ENCODE peak calls at places on chromosomes 7 and 10, in four cellular contexts. One of them, this sample, is unnamed.
A peak's percentile ranks its signal among the peaks of the same experiment; 100 is the strongest.

GRCh38 chr10:84543948-84544347 is 215.6 kb downstream of the CCSER2 start:
- DNase-seq in HepG2: peak; percentile 25
- DNase-seq in K562: no peak
- DNase-seq in HCT116: no peak
- DNase-seq in this sample: no peak

GRCh38 chr7:332646-333398 is 42.9 kb downstream of the FOXL3 start:
- DNase-seq in K562: peak; percentile 87
- DNase-seq in HepG2: peak; percentile 60
- DNase-seq in HCT116: peak; percentile 51
- DNase-seq in this sample: peak; percentile 81

GRCh38 chr10:14507156-14507555 is 176.4 kb upstream of the FRMD4A start:
- DNase-seq in K562: no peak
- DNase-seq in HCT116: no peak
- DNase-seq in HepG2: no peak
- DNase-seq in this sample: no peak

GRCh38 chr7:134891262-134892001 is 94.9 kb upstream of the AGBL3 start:
- DNase-seq in HepG2: peak; percentile 98
- DNase-seq in K562: no peak
- DNase-seq in HCT116: peak; percentile 94
- DNase-seq in this sample: peak; percentile 15

GRCh38 chr7:18667466-18667865 is 171.9 kb downstream of the HDAC9 start:
- DNase-seq in HCT116: peak; percentile 63
- DNase-seq in HepG2: peak; percentile 25
- DNase-seq in K562: no peak
- DNase-seq in this sample: peak; percentile 13

GRCh38 chr10:96125142-96125515 is 5.0 kb upstream of the ZNF518A start:
- DNase-seq in K562: peak; percentile 13
- DNase-seq in HepG2: peak; percentile 48
- DNase-seq in HCT116: no peak
- DNase-seq in this sample: no peak

GRCh38 chr10:92598321-92598720 is 5.4 kb downstream of the KIF11 start:
- DNase-seq in HepG2: no peak
- DNase-seq in K562: no peak
- DNase-seq in HCT116: no peak
- DNase-seq in this sample: no peak

GRCh38 chr10:102650655-102651454 is 6.6 kb downstream of the TRIM8 start:
- DNase-seq in HCT116: no peak
- DNase-seq in K562: no peak
- DNase-seq in HepG2: no peak
- DNase-seq in this sample: no peak

GRCh38 chr7:91953618-91954017 is 13.0 kb downstream of the AKAP9 start:
- DNase-seq in HCT116: no peak
- DNase-seq in K562: peak; percentile 43
- DNase-seq in HepG2: peak; percentile 10
- DNase-seq in this sample: no peak

GRCh38 chr10:26556756-26557640 is 118.9 kb downstream of the APBB1IP start:
- DNase-seq in HCT116: peak; percentile 50
- DNase-seq in K562: peak; percentile 56
- DNase-seq in HepG2: peak; percentile 34
- DNase-seq in this sample: no peak

GRCh38 chr10:102234866-102235597 is 6.3 kb downstream of the PITX3 start:
- DNase-seq in HCT116: no peak
- DNase-seq in K562: no peak
- DNase-seq in HepG2: no peak
- DNase-seq in this sample: no peak

GRCh38 chr7:133315332-133316040 is 62.6 kb downstream of the EXOC4 start:
- DNase-seq in HCT116: no peak
- DNase-seq in K562: no peak
- DNase-seq in HepG2: no peak
- DNase-seq in this sample: no peak

GRCh38 chr10:5581670-5582566 is 57.2 kb downstream of the CALML3 start:
- DNase-seq in K562: no peak
- DNase-seq in HepG2: no peak
- DNase-seq in HCT116: no peak
- DNase-seq in this sample: no peak

GRCh38 chr7:2242541-2243482 is 786 bp downstream of the NUDT1 start:
- DNase-seq in K562: peak; percentile 59
- DNase-seq in HepG2: peak; percentile 26
- DNase-seq in HCT116: no peak
- DNase-seq in this sample: no peak

GRCh38 chr7:150567168-150567567 is at the start of gene GIMAP4:
- DNase-seq in K562: no peak
- DNase-seq in HepG2: no peak
- DNase-seq in HCT116: no peak
- DNase-seq in this sample: no peak

GRCh38 chr7:45689011-45689796 is 115.0 kb downstream of the ADCY1 start:
- DNase-seq in K562: no peak
- DNase-seq in HCT116: no peak
- DNase-seq in HepG2: peak; percentile 24
- DNase-seq in this sample: no peak

GRCh38 chr7:102393467-102393866 is 2.7 kb upstream of the PRKRIP1 start:
- DNase-seq in K562: no peak
- DNase-seq in HepG2: no peak
- DNase-seq in HCT116: no peak
- DNase-seq in this sample: no peak

GRCh38 chr7:41834805-41835694 is 132.2 kb upstream of the INHBA start:
- DNase-seq in HepG2: no peak
- DNase-seq in HCT116: no peak
- DNase-seq in K562: no peak
- DNase-seq in this sample: no peak

GRCh38 chr10:20100157-20100556 is 283.9 kb downstream of the PLXDC2 start:
- DNase-seq in HCT116: no peak
- DNase-seq in HepG2: no peak
- DNase-seq in K562: no peak
- DNase-seq in this sample: no peak

GRCh38 chr10:47062801-47063200 is 151.6 kb downstream of the PTPN20 start:
- DNase-seq in K562: no peak
- DNase-seq in HCT116: no peak
- DNase-seq in HepG2: no peak
- DNase-seq in this sample: no peak

GRCh38 chr7:5470721-5471311 is 47.2 kb upstream of the TNRC18 start:
- DNase-seq in HCT116: no peak
- DNase-seq in K562: no peak
- DNase-seq in HepG2: no peak
- DNase-seq in this sample: no peak

GRCh38 chr7:2661096-2661449 is 26.9 kb upstream of the AMZ1 start:
- DNase-seq in K562: no peak
- DNase-seq in HepG2: no peak
- DNase-seq in HCT116: no peak
- DNase-seq in this sample: no peak

GRCh38 chr7:44477063-44477830 is 13.2 kb downstream of the NUDCD3 start:
- DNase-seq in HCT116: peak; percentile 40
- DNase-seq in HepG2: peak; percentile 71
- DNase-seq in K562: peak; percentile 70
- DNase-seq in this sample: peak; percentile 80

GRCh38 chr10:75399461-75400162 is 2.0 kb downstream of the ZNF503 start:
- DNase-seq in K562: peak; percentile 70
- DNase-seq in HCT116: no peak
- DNase-seq in HepG2: peak; percentile 36
- DNase-seq in this sample: no peak

GRCh38 chr10:68419376-68419775 is 12.3 kb upstream of the RUFY2 start:
- DNase-seq in K562: no peak
- DNase-seq in HepG2: no peak
- DNase-seq in HCT116: no peak
- DNase-seq in this sample: no peak

GRCh38 chr7:84532196-84532595 is 337.6 kb upstream of the SEMA3A start:
- DNase-seq in HCT116: no peak
- DNase-seq in K562: no peak
- DNase-seq in HepG2: no peak
- DNase-seq in this sample: no peak

GRCh38 chr7:106957766-106958165 is 86.7 kb upstream of the PRKAR2B start:
- DNase-seq in K562: no peak
- DNase-seq in HCT116: no peak
- DNase-seq in HepG2: no peak
- DNase-seq in this sample: no peak

GRCh38 chr10:128206676-128207075 is 80.5 kb upstream of the MKI67 start:
- DNase-seq in HCT116: no peak
- DNase-seq in K562: no peak
- DNase-seq in HepG2: no peak
- DNase-seq in this sample: no peak

GRCh38 chr10:128209862-128210214 is 83.6 kb upstream of the MKI67 start:
- DNase-seq in K562: no peak
- DNase-seq in HepG2: no peak
- DNase-seq in HCT116: no peak
- DNase-seq in this sample: no peak

GRCh38 chr10:128210215-128211063 is 84.2 kb upstream of the MKI67 start:
- DNase-seq in K562: peak; percentile 76
- DNase-seq in HepG2: peak; percentile 34
- DNase-seq in HCT116: peak; percentile 32
- DNase-seq in this sample: no peak

GRCh38 chr10:128211953-128212727 is 85.9 kb upstream of the MKI67 start:
- DNase-seq in HepG2: peak; percentile 48
- DNase-seq in HCT116: peak; percentile 75
- DNase-seq in K562: peak; percentile 89
- DNase-seq in this sample: peak; percentile 67

GRCh38 chr10:128211064-128211504 is 84.9 kb upstream of the MKI67 start:
- DNase-seq in HCT116: no peak
- DNase-seq in K562: no peak
- DNase-seq in HepG2: no peak
- DNase-seq in this sample: no peak
- H3K4me3 ChIP-seq in HCT116: peak overlapping the region; percentile 65
- H3K4me3 ChIP-seq in K562: no peak overlapping the region
- H3K4me3 ChIP-seq in HepG2: no peak overlapping the region
- H3K4me3 ChIP-seq in this sample: peak overlapping the region; percentile 71

DNA sequence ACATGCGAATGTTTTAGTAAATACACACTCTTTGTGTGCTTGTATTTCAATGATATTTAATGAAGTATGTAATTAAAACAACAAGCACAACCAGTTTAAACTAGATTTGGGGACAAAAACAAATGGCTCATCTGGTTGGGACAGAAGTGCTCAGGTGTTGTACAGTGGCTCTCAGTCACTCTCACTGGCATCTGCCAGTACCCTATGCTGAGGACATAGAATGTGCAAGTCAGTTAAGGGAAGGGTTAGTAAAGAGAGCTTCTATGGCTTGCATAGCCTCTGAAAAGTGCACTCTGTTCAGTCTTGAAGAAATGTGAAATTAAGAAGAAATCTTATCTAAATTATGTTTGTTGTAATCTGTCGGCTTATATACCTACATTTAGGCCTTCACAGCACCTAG is 183.0 kb downstream of the LRRC4 start:
- DNase-seq in HCT116: no peak
- DNase-seq in HepG2: no peak
- DNase-seq in K562: no peak
- DNase-seq in this sample: no peak
- H3K36me3 ChIP-seq in HCT116: no peaks in the 10 kb centered on the region
- H3K36me3 ChIP-seq in HepG2: peaks cover 13% of the 10 kb centered on the region
- H3K36me3 ChIP-seq in K562: peaks cover 73% of the 10 kb centered on the region
- H3K36me3 ChIP-seq in this sample: peaks cover 29% of the 10 kb centered on the region

DNA sequence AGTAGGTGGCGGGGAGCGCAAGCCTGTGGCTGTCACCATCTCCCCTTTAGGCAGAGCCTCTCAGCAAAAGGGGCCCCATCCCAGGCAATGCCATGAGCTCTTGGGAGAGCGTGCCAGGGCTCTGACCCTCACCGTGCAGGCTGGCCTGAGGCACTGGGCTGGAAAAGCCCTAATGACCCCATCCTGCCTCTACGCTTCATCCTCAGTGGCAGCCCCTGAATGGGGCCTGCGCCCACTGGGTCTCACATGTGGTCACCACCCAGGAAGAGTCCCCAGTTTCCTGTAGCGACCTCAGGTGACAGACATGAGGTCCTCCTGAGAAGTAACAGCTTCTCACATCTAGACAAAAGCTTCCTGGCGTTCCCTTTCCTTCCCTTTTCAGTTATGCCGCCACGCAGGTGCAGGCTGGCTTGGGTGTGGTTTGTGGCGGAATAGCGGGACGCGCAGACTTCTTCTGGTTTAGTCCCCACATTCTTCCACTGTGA is 59.2 kb downstream of the CLEC2L start:
- DNase-seq in HCT116: no peak
- DNase-seq in K562: no peak
- DNase-seq in HepG2: no peak
- DNase-seq in this sample: no peak
- TF ChIP-seq ZNF274 in HCT116: no peak
- TF ChIP-seq ZNF274 in K562: no peak
- TF ChIP-seq ZNF274 in HepG2: no peak
- TF ChIP-seq ZNF274 in this sample: no peak

DNA sequence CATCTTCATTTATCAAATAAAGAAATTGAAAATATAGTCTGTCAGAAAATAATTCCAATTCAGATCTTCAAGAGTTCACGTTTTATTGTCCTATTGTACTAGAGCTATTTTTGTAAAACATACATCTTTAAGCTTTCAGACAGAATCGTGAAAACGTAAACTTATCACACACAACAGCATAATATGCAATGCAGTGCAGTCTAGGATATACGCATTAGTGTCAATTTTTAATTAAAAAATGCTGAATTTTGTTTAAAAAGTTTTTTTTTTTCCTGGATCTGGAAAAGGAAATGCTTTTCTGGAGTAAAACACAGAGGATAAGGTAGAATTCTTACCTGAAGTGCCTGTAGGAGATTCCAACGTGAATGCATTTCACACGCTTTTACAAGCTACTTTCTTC is 458.2 kb upstream of the KLF6 start:
- DNase-seq in K562: no peak
- DNase-seq in HCT116: no peak
- DNase-seq in HepG2: no peak
- DNase-seq in this sample: no peak
- H3K4me3 ChIP-seq in K562: no peak overlapping the region
- H3K4me3 ChIP-seq in HCT116: peak overlapping the region; percentile 40
- H3K4me3 ChIP-seq in HepG2: no peak overlapping the region
- H3K4me3 ChIP-seq in this sample: no peak overlapping the region

GRCh38 chr7:27746978-27747377 is 7.0 kb downstream of the TAX1BP1 start:
- DNase-seq in K562: no peak
- DNase-seq in HCT116: no peak
- DNase-seq in HepG2: no peak
- DNase-seq in this sample: no peak

GRCh38 chr7:27753863-27754262 is 13.9 kb downstream of the TAX1BP1 start:
- DNase-seq in HepG2: no peak
- DNase-seq in K562: no peak
- DNase-seq in HCT116: no peak
- DNase-seq in this sample: no peak

GRCh38 chr7:27751888-27752660 is 12.1 kb downstream of the TAX1BP1 start:
- DNase-seq in HCT116: no peak
- DNase-seq in HepG2: no peak
- DNase-seq in K562: no peak
- DNase-seq in this sample: no peak

GRCh38 chr7:27747969-27748368 is 8.0 kb downstream of the TAX1BP1 start:
- DNase-seq in HCT116: no peak
- DNase-seq in K562: no peak
- DNase-seq in HepG2: no peak
- DNase-seq in this sample: no peak

GRCh38 chr7:27750336-27750735 is 10.4 kb downstream of the TAX1BP1 start:
- DNase-seq in HepG2: no peak
- DNase-seq in K562: no peak
- DNase-seq in HCT116: no peak
- DNase-seq in this sample: no peak
- H3K36me3 ChIP-seq in HepG2: peaks cover 2% of the 10 kb centered on the region
- H3K36me3 ChIP-seq in K562: peaks cover 46% of the 10 kb centered on the region
- H3K36me3 ChIP-seq in HCT116: peaks cover 20% of the 10 kb centered on the region
- H3K36me3 ChIP-seq in this sample: peaks cover 34% of the 10 kb centered on the region

DNA sequence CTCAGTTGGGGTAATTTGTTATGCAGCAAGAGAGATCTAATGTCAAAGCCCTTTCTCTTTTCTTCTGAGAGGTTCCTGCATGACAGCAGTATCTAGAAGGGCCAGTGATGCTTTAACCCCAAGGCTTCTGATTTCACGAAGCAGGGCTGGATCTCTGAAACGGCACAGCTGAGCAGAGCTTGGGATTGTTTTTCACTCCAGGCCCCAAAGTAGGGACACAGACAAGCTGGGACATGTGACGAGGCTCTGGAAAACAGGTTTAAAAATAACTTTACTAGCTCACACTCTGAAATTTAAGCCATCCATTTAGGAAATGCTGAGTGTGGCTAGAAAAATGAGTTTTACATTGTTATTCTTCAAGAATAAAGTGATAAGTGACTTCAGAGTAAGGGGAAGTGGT is 107.6 kb downstream of the GALNT17 start:
- DNase-seq in HepG2: no peak
- DNase-seq in K562: no peak
- DNase-seq in HCT116: no peak
- DNase-seq in this sample: no peak
- TF ChIP-seq ZNF274 in HepG2: no peak
- TF ChIP-seq ZNF274 in K562: no peak
- TF ChIP-seq ZNF274 in HCT116: no peak
- TF ChIP-seq ZNF274 in this sample: no peak